ENCODE peak calls at places on chromosomes 2 and 18, in ten cellular contexts. B is A549, J is stomach, Z is ovary, O is tibial nerve, W is sigmoid colon, I is K562, U is suprapubic skin, V is upper lobe of left lung, S is HepG2. N is an unnamed sample.

GRCh38 chr2:241006412-241006811 is 8.0 kb downstream of the SNED1 start:
- DNase-seq in V (no peak), W (no peak), J (no peak), I (no peak), Z (no peak), O (no peak), U (no peak), B (no peak), S (no peak), N (no peak)

GRCh38 chr2:132998221-132998620 is 328.2 kb upstream of the LYPD1 start:
- DNase-seq in U (no peak), I (no peak), Z (no peak), V (no peak), J (no peak), O (no peak), W (no peak), S (no peak), B (no peak), N (no peak)

GRCh38 chr2:220553150-220553549 is 925.7 kb downstream of the SLC4A3 start:
- DNase-seq in I (no peak), J (no peak), S (no peak), V (no peak), W (no peak), U (no peak), Z (no peak), O (no peak), B (no peak), N (peak; percentile 29)

GRCh38 chr18:79405781-79406575 is 10.2 kb downstream of the NFATC1 start:
- DNase-seq in W (no peak), J (peak; percentile 59), O (peak; percentile 65), U (no peak), Z (no peak), I (no peak), V (peak; percentile 80), S (no peak), B (no peak), N (no peak)

GRCh38 chr18:78754311-78755043 is 225.1 kb upstream of the SALL3 start:
- DNase-seq in O (no peak), Z (no peak), W (peak; percentile 48), V (no peak), B (no peak), J (peak; percentile 16), S (no peak), U (peak; percentile 63), I (no peak), N (no peak)

GRCh38 chr2:235605999-235606715 is 112.3 kb downstream of the AGAP1 start:
- DNase-seq in V (no peak), B (no peak), S (no peak), Z (no peak), U (no peak), O (no peak), J (no peak), W (no peak), I (no peak), N (no peak)

GRCh38 chr2:152297715-152298114 is 37.3 kb upstream of the FMNL2 start:
- DNase-seq in W (no peak), S (no peak), U (no peak), O (no peak), B (no peak), V (no peak), I (no peak), Z (no peak), J (no peak), N (no peak)

GRCh38 chr2:236833501-236834186 is 252.0 kb upstream of the COPS8 start:
- DNase-seq in B (no peak), O (no peak), S (no peak), W (no peak), V (no peak), U (no peak), Z (no peak), I (no peak), J (no peak), N (no peak)

DNA sequence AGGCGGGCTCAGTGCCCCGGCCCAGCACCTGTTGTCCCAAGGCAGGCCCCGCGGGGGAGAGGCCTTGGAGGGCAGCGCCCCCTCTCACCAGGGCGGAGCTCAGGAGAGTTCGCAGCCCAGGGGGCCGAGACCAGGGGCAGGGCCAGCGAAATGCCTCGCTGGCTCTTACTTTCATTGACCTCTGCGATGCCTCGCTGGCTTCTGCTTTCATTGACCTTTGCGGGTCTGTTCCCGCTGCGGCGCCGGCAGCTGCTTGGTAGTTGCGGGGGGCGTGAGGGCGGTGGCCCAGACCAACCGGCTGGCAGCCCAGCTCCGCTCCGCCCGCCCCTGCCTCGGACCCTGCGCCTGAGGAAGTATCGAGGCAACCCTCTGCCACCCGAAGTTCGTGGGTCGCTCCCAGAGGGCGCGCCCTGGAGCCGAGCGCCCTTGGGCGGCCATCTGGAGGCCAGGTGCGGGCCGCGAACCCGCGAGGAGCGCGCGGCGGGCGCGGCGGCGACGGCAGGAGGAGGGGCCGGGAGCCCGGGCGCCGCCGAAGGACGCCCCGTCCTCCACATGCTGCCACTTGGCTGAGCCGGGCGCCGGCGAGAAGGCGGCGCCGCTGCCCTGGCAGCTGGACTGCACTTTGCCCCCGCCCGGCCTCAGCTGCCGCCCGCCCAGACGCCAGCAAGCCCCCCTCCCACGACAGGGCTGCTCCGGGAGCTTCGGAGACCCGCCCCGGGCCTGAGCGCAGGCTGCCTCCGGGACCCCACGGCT is 118.0 kb upstream of the MSTN start:
- DNase-seq in B (peak; percentile 73), I (peak; percentile 83), J (peak; percentile 57), W (peak; percentile 71), S (peak; percentile 86), V (peak; percentile 66), O (no peak), U (peak; percentile 83), Z (peak; percentile 28), N (no peak)
- TF ChIP-seq POLR2A in B (no peak), I (peak; percentile 71), J (no peak), W (no peak), S (peak; percentile 80), V (no peak), O (no peak), U (no peak), Z (no peak), N (no peak)

GRCh38 chr2:105439130-105439529 is 40.3 kb upstream of the FHL2 start:
- DNase-seq in J (no peak), U (no peak), S (no peak), I (no peak), V (no peak), O (no peak), W (no peak), B (no peak), Z (no peak), N (no peak)

GRCh38 chr2:105437708-105438103 is 38.9 kb upstream of the FHL2 start:
- DNase-seq in I (no peak), B (no peak), J (no peak), W (no peak), S (no peak), U (no peak), Z (no peak), V (no peak), O (no peak), N (no peak)

GRCh38 chr2:105442056-105442455 is 43.2 kb upstream of the FHL2 start:
- DNase-seq in S (no peak), U (no peak), I (no peak), W (no peak), B (no peak), J (no peak), V (no peak), Z (no peak), O (no peak), N (no peak)

GRCh38 chr2:105442721-105443120 is 43.9 kb upstream of the FHL2 start:
- DNase-seq in I (no peak), B (no peak), V (no peak), U (no peak), Z (no peak), W (no peak), O (no peak), S (no peak), J (no peak), N (no peak)

GRCh38 chr2:105438104-105438929 is 39.5 kb upstream of the FHL2 start:
- DNase-seq in I (no peak), V (no peak), U (no peak), W (no peak), J (peak; percentile 65), O (no peak), Z (peak; percentile 82), B (no peak), S (no peak), N (no peak)
- TF ChIP-seq EP300 in I (peak; percentile 22), V (no peak), U (no peak), W (no peak), J (no peak), O (no peak), Z (no peak), B (no peak), S (no peak), N (no peak)

GRCh38 chr2:121298476-121298875 is 13.5 kb upstream of the TFCP2L1 start:
- DNase-seq in W (no peak), U (no peak), O (no peak), B (no peak), S (no peak), I (no peak), J (no peak), V (no peak), Z (no peak), N (no peak)

GRCh38 chr2:121294881-121295840 is 10.2 kb upstream of the TFCP2L1 start:
- DNase-seq in V (no peak), B (no peak), J (no peak), O (no peak), I (no peak), S (no peak), W (no peak), Z (no peak), U (no peak), N (no peak)

GRCh38 chr2:121295911-121296650 is 11.1 kb upstream of the TFCP2L1 start:
- DNase-seq in W (no peak), Z (no peak), V (no peak), O (no peak), I (no peak), J (no peak), U (no peak), S (no peak), B (no peak), N (no peak)

GRCh38 chr2:121293450-121294325 is 8.7 kb upstream of the TFCP2L1 start:
- DNase-seq in U (no peak), Z (no peak), I (no peak), V (peak; percentile 80), J (peak; percentile 93), O (no peak), B (no peak), W (no peak), S (no peak), N (no peak)

DNA sequence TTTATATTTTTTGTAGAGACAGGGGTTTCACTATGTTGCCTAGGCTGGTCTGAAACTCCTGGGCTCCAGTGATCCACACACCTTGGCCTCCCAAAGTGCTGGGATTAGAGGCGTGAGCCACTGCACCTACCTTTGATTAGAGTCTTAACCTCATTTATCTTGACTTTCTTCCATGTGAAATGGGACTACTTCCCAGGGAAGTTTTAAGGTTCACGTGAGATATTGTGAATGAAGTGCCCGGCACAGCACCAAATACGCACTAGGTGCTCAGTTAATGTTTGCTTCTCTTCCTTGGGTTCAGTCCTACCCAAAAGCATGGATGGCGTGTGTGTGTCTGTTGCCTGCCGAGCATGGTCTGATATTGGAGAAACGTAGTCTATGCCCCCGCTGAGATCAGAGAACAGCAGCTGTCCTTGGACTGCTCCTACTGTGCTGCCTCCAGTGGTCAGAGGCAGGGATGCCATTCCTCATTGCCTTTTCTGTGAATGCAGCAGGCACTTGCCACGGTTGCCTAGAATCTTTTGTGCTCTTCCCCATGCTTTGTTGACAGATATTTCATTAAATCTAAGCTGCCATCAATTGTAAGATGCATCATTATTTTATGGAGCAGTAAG is 12.3 kb upstream of the TFCP2L1 start:
- DNase-seq in S (peak; percentile 41), V (no peak), Z (no peak), B (peak; percentile 50), O (no peak), J (peak; percentile 49), W (no peak), U (no peak), I (peak; percentile 39), N (no peak)
- TF ChIP-seq POLR2A in S (no peak), V (no peak), Z (no peak), B (no peak), O (no peak), J (no peak), W (no peak), U (no peak), I (no peak), N (no peak)

DNA sequence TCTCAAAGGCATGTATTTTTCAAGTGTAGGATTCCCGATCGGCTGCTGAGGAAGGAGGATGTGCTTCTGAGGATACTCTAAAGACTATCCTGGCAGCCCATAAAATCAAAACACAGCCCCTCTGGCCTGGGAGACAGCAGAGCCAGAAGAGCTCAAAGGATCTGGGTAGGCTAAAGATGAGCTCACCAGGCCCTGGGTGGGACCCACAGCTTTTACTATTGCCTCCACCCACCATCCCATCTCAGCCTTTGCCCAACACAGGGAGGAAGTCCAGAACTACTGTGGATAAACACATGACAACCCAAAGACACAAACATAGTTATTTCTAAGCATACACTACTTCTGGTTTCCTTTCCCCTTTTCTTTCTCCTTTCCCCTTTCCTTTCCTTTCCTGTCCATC is 79.1 kb upstream of the ZFP36L2 start:
- DNase-seq in J (no peak), V (peak; percentile 73), I (no peak), Z (no peak), B (no peak), W (peak; percentile 86), U (peak; percentile 88), O (peak; percentile 65), S (no peak), N (no peak)
- TF ChIP-seq EP300 in J (no peak), V (peak; percentile 69), I (no peak), Z (no peak), B (no peak), W (no peak), U (no peak), O (no peak), S (no peak), N (no peak)

N was measured in esophagus muscularis mucosa.